ENCODE peak calls at places on chromosomes 2 and 18, in five cellular contexts. One of them, this sample, is unnamed.

GRCh38 chr18:7382631-7383335 is 151.9 kb downstream of the LRRC30 start:
- DNase-seq in activated T-helper 1 cell treated with Interleukin-2 at 50 U/mL for 16 hours: no peak
- DNase-seq in M059J: no peak
- DNase-seq in activated T-cell treated with anti-CD3 and anti-CD28 coated beads, Interleukin-2, amount 50 U/mL, for 1 hour: no peak
- DNase-seq in skeletal muscle cell: no peak
- DNase-seq in this sample: no peak

GRCh38 chr2:45224321-45224995 is 215.2 kb upstream of the SIX2 start:
- DNase-seq in activated T-helper 1 cell treated with Interleukin-2 at 50 U/mL for 16 hours: no peak
- DNase-seq in M059J: no peak
- DNase-seq in activated T-cell treated with anti-CD3 and anti-CD28 coated beads, Interleukin-2, amount 50 U/mL, for 1 hour: no peak
- DNase-seq in skeletal muscle cell: no peak
- DNase-seq in this sample: no peak

GRCh38 chr18:58858591-58859468 is 5.8 kb upstream of the ZNF532 start:
- DNase-seq in activated T-helper 1 cell treated with Interleukin-2 at 50 U/mL for 16 hours: no peak
- DNase-seq in M059J: peak; percentile 66
- DNase-seq in activated T-cell treated with anti-CD3 and anti-CD28 coated beads, Interleukin-2, amount 50 U/mL, for 1 hour: no peak
- DNase-seq in skeletal muscle cell: no peak
- DNase-seq in this sample: peak; percentile 75

GRCh38 chr2:182406221-182406620 is 20.6 kb downstream of the PDE1A start:
- DNase-seq in activated T-helper 1 cell treated with Interleukin-2 at 50 U/mL for 16 hours: no peak
- DNase-seq in M059J: no peak
- DNase-seq in activated T-cell treated with anti-CD3 and anti-CD28 coated beads, Interleukin-2, amount 50 U/mL, for 1 hour: no peak
- DNase-seq in skeletal muscle cell: no peak
- DNase-seq in this sample: peak; percentile 73

GRCh38 chr2:150449856-150450255 is 37.6 kb downstream of the RND3 start:
- DNase-seq in activated T-helper 1 cell treated with Interleukin-2 at 50 U/mL for 16 hours: no peak
- DNase-seq in M059J: no peak
- DNase-seq in activated T-cell treated with anti-CD3 and anti-CD28 coated beads, Interleukin-2, amount 50 U/mL, for 1 hour: no peak
- DNase-seq in skeletal muscle cell: no peak
- DNase-seq in this sample: no peak

GRCh38 chr2:42224422-42225067 is 55.4 kb downstream of the EML4 start:
- DNase-seq in activated T-helper 1 cell treated with Interleukin-2 at 50 U/mL for 16 hours: no peak
- DNase-seq in M059J: no peak
- DNase-seq in activated T-cell treated with anti-CD3 and anti-CD28 coated beads, Interleukin-2, amount 50 U/mL, for 1 hour: no peak
- DNase-seq in skeletal muscle cell: no peak
- DNase-seq in this sample: no peak

GRCh38 chr2:127514485-127514884 is 11.8 kb downstream of the IWS1 start:
- DNase-seq in activated T-helper 1 cell treated with Interleukin-2 at 50 U/mL for 16 hours: no peak
- DNase-seq in M059J: no peak
- DNase-seq in activated T-cell treated with anti-CD3 and anti-CD28 coated beads, Interleukin-2, amount 50 U/mL, for 1 hour: no peak
- DNase-seq in skeletal muscle cell: no peak
- DNase-seq in this sample: no peak

GRCh38 chr2:64471616-64472015 is 17.7 kb downstream of the LGALSL start:
- DNase-seq in activated T-helper 1 cell treated with Interleukin-2 at 50 U/mL for 16 hours: no peak
- DNase-seq in M059J: no peak
- DNase-seq in activated T-cell treated with anti-CD3 and anti-CD28 coated beads, Interleukin-2, amount 50 U/mL, for 1 hour: no peak
- DNase-seq in skeletal muscle cell: no peak
- DNase-seq in this sample: no peak

GRCh38 chr2:77520981-77521380 is 1.2 kb downstream of the LRRTM4 start:
- DNase-seq in activated T-helper 1 cell treated with Interleukin-2 at 50 U/mL for 16 hours: no peak
- DNase-seq in M059J: no peak
- DNase-seq in activated T-cell treated with anti-CD3 and anti-CD28 coated beads, Interleukin-2, amount 50 U/mL, for 1 hour: no peak
- DNase-seq in skeletal muscle cell: no peak
- DNase-seq in this sample: peak; percentile 2

GRCh38 chr2:231321021-231321420 is 74.5 kb upstream of the B3GNT7 start:
- DNase-seq in activated T-helper 1 cell treated with Interleukin-2 at 50 U/mL for 16 hours: no peak
- DNase-seq in M059J: no peak
- DNase-seq in activated T-cell treated with anti-CD3 and anti-CD28 coated beads, Interleukin-2, amount 50 U/mL, for 1 hour: no peak
- DNase-seq in skeletal muscle cell: no peak
- DNase-seq in this sample: no peak

GRCh38 chr2:85619617-85620016 is 3.6 kb downstream of the USP39 start:
- DNase-seq in activated T-helper 1 cell treated with Interleukin-2 at 50 U/mL for 16 hours: no peak
- DNase-seq in M059J: no peak
- DNase-seq in activated T-cell treated with anti-CD3 and anti-CD28 coated beads, Interleukin-2, amount 50 U/mL, for 1 hour: no peak
- DNase-seq in skeletal muscle cell: no peak
- DNase-seq in this sample: no peak

GRCh38 chr2:109231428-109231827 is 102.4 kb downstream of the SH3RF3 start:
- DNase-seq in activated T-helper 1 cell treated with Interleukin-2 at 50 U/mL for 16 hours: no peak
- DNase-seq in M059J: no peak
- DNase-seq in activated T-cell treated with anti-CD3 and anti-CD28 coated beads, Interleukin-2, amount 50 U/mL, for 1 hour: no peak
- DNase-seq in skeletal muscle cell: no peak
- DNase-seq in this sample: no peak

GRCh38 chr2:150410809-150411208 is 76.7 kb downstream of the RND3 start:
- DNase-seq in activated T-helper 1 cell treated with Interleukin-2 at 50 U/mL for 16 hours: no peak
- DNase-seq in M059J: peak; percentile 70
- DNase-seq in activated T-cell treated with anti-CD3 and anti-CD28 coated beads, Interleukin-2, amount 50 U/mL, for 1 hour: no peak
- DNase-seq in skeletal muscle cell: peak; percentile 71
- DNase-seq in this sample: no peak

GRCh38 chr2:164103271-164103670 is 367.5 kb upstream of the FIGN start:
- DNase-seq in activated T-helper 1 cell treated with Interleukin-2 at 50 U/mL for 16 hours: no peak
- DNase-seq in M059J: no peak
- DNase-seq in activated T-cell treated with anti-CD3 and anti-CD28 coated beads, Interleukin-2, amount 50 U/mL, for 1 hour: no peak
- DNase-seq in skeletal muscle cell: no peak
- DNase-seq in this sample: no peak

GRCh38 chr18:27583021-27583420 is 397.9 kb upstream of the CHST9 start:
- DNase-seq in activated T-helper 1 cell treated with Interleukin-2 at 50 U/mL for 16 hours: no peak
- DNase-seq in M059J: no peak
- DNase-seq in activated T-cell treated with anti-CD3 and anti-CD28 coated beads, Interleukin-2, amount 50 U/mL, for 1 hour: no peak
- DNase-seq in skeletal muscle cell: peak; percentile 26
- DNase-seq in this sample: no peak

GRCh38 chr2:231197741-231198290 is 615 bp upstream of the ARMC9 start:
- DNase-seq in activated T-helper 1 cell treated with Interleukin-2 at 50 U/mL for 16 hours: no peak
- DNase-seq in M059J: no peak
- DNase-seq in activated T-cell treated with anti-CD3 and anti-CD28 coated beads, Interleukin-2, amount 50 U/mL, for 1 hour: no peak
- DNase-seq in skeletal muscle cell: no peak
- DNase-seq in this sample: no peak

GRCh38 chr2:238586931-238587775 is 160.4 kb downstream of the ASB1 start:
- DNase-seq in activated T-helper 1 cell treated with Interleukin-2 at 50 U/mL for 16 hours: no peak
- DNase-seq in M059J: no peak
- DNase-seq in activated T-cell treated with anti-CD3 and anti-CD28 coated beads, Interleukin-2, amount 50 U/mL, for 1 hour: no peak
- DNase-seq in skeletal muscle cell: no peak
- DNase-seq in this sample: no peak

GRCh38 chr2:52402128-52402527 is 1365.5 kb upstream of the CHAC2 start:
- DNase-seq in activated T-helper 1 cell treated with Interleukin-2 at 50 U/mL for 16 hours: no peak
- DNase-seq in M059J: no peak
- DNase-seq in activated T-cell treated with anti-CD3 and anti-CD28 coated beads, Interleukin-2, amount 50 U/mL, for 1 hour: no peak
- DNase-seq in skeletal muscle cell: no peak
- DNase-seq in this sample: no peak

GRCh38 chr2:74238879-74239278 is 40.5 kb downstream of the MTHFD2 start:
- DNase-seq in activated T-helper 1 cell treated with Interleukin-2 at 50 U/mL for 16 hours: no peak
- DNase-seq in M059J: peak; percentile 72
- DNase-seq in activated T-cell treated with anti-CD3 and anti-CD28 coated beads, Interleukin-2, amount 50 U/mL, for 1 hour: no peak
- DNase-seq in skeletal muscle cell: peak; percentile 45
- DNase-seq in this sample: peak; percentile 66

GRCh38 chr2:53379547-53379946 is 388.1 kb upstream of the CHAC2 start:
- DNase-seq in activated T-helper 1 cell treated with Interleukin-2 at 50 U/mL for 16 hours: no peak
- DNase-seq in M059J: no peak
- DNase-seq in activated T-cell treated with anti-CD3 and anti-CD28 coated beads, Interleukin-2, amount 50 U/mL, for 1 hour: no peak
- DNase-seq in skeletal muscle cell: no peak
- DNase-seq in this sample: no peak

GRCh38 chr18:60339018-60339417 is 33.6 kb downstream of the MC4R start:
- DNase-seq in activated T-helper 1 cell treated with Interleukin-2 at 50 U/mL for 16 hours: no peak
- DNase-seq in M059J: no peak
- DNase-seq in activated T-cell treated with anti-CD3 and anti-CD28 coated beads, Interleukin-2, amount 50 U/mL, for 1 hour: no peak
- DNase-seq in skeletal muscle cell: no peak
- DNase-seq in this sample: no peak